ENCODE peak calls at places on chromosome 13, in seven cellular contexts. K is WTC11, T is heart right ventricle, Z is brain microvascular endothelial cell, A is AG09309, W is GM10248, H is breast epithelium. P is an unnamed sample.

GRCh38 chr13:95710313-95710712 is 33.4 kb downstream of the DNAJC3 start:
- DNase-seq in K (no peak), T (no peak), Z (peak), A (no peak), W (no peak), H (no peak), P (no peak)

GRCh38 chr13:24777171-24777570 is 13.2 kb downstream of the RNF17 start:
- DNase-seq in K (no peak), T (no peak), Z (no peak), A (no peak), W (no peak), H (no peak), P (no peak)

GRCh38 chr13:27533155-27533643 is 82.8 kb upstream of the MTIF3 start:
- DNase-seq in K (peak), T (peak), Z (peak), A (peak), W (peak), H (peak), P (peak)

GRCh38 chr13:47233734-47234133 is 336.9 kb upstream of the HTR2A start:
- DNase-seq in K (no peak), T (no peak), Z (no peak), A (no peak), W (no peak), H (peak), P (no peak)

GRCh38 chr13:90868321-90868920 is 479.1 kb upstream of the MIR17HG start:
- DNase-seq in K (no peak), T (no peak), Z (peak), A (no peak), W (no peak), H (no peak), P (peak)

GRCh38 chr13:51520524-51520923 is 63.7 kb upstream of the WDFY2 start:
- DNase-seq in K (no peak), T (no peak), Z (peak), A (no peak), W (no peak), H (peak), P (no peak)

GRCh38 chr13:80070024-80070703 is 270.8 kb downstream of the SPRY2 start:
- DNase-seq in K (peak), T (no peak), Z (no peak), A (no peak), W (no peak), H (no peak), P (no peak)

GRCh38 chr13:92849381-92849780 is 377.2 kb upstream of the GPC6 start:
- DNase-seq in K (no peak), T (no peak), Z (no peak), A (no peak), W (no peak), H (no peak), P (no peak)

GRCh38 chr13:31885994-31886393 is 145.6 kb upstream of the FRY start:
- DNase-seq in K (no peak), T (peak), Z (no peak), A (no peak), W (no peak), H (no peak), P (no peak)

GRCh38 chr13:98746968-98747367 is 5.5 kb downstream of the SLC15A1 start:
- DNase-seq in K (no peak), T (no peak), Z (peak), A (no peak), W (no peak), H (no peak), P (no peak)

DNA sequence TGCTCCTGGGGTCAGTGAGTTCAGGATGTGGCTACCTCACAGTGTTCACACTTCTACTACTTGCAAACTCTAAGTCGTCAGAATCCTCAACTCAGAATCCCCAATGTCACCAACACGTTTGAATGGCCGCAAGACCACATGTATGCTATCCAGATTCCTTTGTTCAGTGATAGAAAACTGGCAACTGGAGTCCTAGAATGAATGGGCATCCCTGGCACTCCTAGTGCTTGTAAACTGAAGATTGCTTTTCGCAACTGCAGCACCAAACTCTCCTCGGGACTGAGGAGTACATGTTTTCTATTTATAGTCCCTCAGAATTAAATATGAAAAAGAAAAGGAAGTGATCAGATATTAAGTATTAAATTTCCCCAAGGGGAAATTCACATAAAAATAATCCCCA is 4.9 kb downstream of the SMAD9 start:
- DNase-seq in K (no peak), T (no peak), Z (no peak), A (no peak), W (no peak), H (no peak), P (no peak)
- TF ChIP-seq CTCF in K (no peak), T (no peak), Z (no peak), A (no peak), W (no peak), H (no peak), P (no peak)

GRCh38 chr13:21342699-21343442 is 116.2 kb downstream of the ZDHHC20 start:
- DNase-seq in K (no peak), T (no peak), Z (no peak), A (no peak), W (no peak), H (no peak), P (no peak)

GRCh38 chr13:21336609-21337008 is 122.5 kb downstream of the ZDHHC20 start:
- DNase-seq in K (no peak), T (no peak), Z (no peak), A (no peak), W (no peak), H (no peak), P (no peak)

GRCh38 chr13:21338651-21339278 is 120.3 kb downstream of the ZDHHC20 start:
- DNase-seq in K (no peak), T (no peak), Z (no peak), A (no peak), W (no peak), H (no peak), P (no peak)

GRCh38 chr13:21341637-21342422 is 117.3 kb downstream of the ZDHHC20 start:
- DNase-seq in K (no peak), T (no peak), Z (no peak), A (no peak), W (no peak), H (no peak), P (no peak)

GRCh38 chr13:21338156-21338555 is 120.9 kb downstream of the ZDHHC20 start:
- DNase-seq in K (no peak), T (no peak), Z (no peak), A (no peak), W (no peak), H (no peak), P (no peak)
- TF ChIP-seq CTCF in K (no peak), T (no peak), Z (peak), A (no peak), W (no peak), H (no peak), P (no peak)

GRCh38 chr13:74573654-74574053 is 439.4 kb upstream of the KLF12 start:
- DNase-seq in K (peak), T (no peak), Z (no peak), A (no peak), W (no peak), H (no peak), P (no peak)
- TF ChIP-seq CTCF in K (peak), T (no peak), Z (peak), A (peak), W (no peak), H (no peak), P (peak)

DNA sequence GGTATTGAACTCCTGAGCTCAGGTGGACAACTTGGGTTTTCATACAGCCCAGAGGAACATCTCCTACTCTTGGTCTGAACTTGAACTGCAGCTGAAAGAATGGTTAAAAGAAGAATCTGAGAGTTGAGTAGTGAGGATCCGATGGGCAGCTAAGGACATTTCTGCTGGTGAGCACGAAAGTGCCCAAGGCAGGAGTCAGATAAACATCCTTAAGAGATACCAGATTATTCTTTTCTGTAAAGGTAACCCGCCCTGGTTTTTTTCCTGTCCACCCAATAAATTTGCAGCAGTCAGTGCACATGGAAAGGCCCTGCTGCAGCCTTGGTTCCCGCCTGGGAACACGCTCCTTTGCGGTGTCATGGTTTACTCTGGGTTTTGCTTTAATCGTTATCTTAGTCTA is 78.4 kb upstream of the ARHGEF7 start:
- DNase-seq in K (no peak), T (no peak), Z (no peak), A (no peak), W (no peak), H (no peak), P (no peak)
- TF ChIP-seq CTCF in K (no peak), T (no peak), Z (no peak), A (no peak), W (no peak), H (no peak), P (no peak)

GRCh38 chr13:113834496-113835200 is 29.2 kb downstream of the GAS6 start:
- DNase-seq in K (no peak), T (no peak), Z (no peak), A (no peak), W (no peak), H (no peak), P (no peak)

GRCh38 chr13:113833111-113833830 is 30.6 kb downstream of the GAS6 start:
- DNase-seq in K (no peak), T (no peak), Z (no peak), A (no peak), W (no peak), H (no peak), P (no peak)

GRCh38 chr13:113837554-113838355 is 26.1 kb downstream of the GAS6 start:
- DNase-seq in K (no peak), T (peak), Z (peak), A (peak), W (no peak), H (peak), P (peak)

GRCh38 chr13:113836917-113837553 is 26.8 kb downstream of the GAS6 start:
- DNase-seq in K (no peak), T (peak), Z (peak), A (peak), W (no peak), H (peak), P (peak)

GRCh38 chr13:113835461-113836274 is 28.2 kb downstream of the GAS6 start:
- DNase-seq in K (no peak), T (no peak), Z (no peak), A (peak), W (no peak), H (no peak), P (peak)
- TF ChIP-seq CTCF in K (no peak), T (no peak), Z (no peak), A (no peak), W (no peak), H (no peak), P (no peak)

GRCh38 chr13:57582032-57582431 is 49.5 kb upstream of the PCDH17 start:
- DNase-seq in K (peak), T (no peak), Z (no peak), A (no peak), W (no peak), H (no peak), P (no peak)
- TF ChIP-seq CTCF in K (peak), T (no peak), Z (no peak), A (no peak), W (no peak), H (no peak), P (no peak)

DNA sequence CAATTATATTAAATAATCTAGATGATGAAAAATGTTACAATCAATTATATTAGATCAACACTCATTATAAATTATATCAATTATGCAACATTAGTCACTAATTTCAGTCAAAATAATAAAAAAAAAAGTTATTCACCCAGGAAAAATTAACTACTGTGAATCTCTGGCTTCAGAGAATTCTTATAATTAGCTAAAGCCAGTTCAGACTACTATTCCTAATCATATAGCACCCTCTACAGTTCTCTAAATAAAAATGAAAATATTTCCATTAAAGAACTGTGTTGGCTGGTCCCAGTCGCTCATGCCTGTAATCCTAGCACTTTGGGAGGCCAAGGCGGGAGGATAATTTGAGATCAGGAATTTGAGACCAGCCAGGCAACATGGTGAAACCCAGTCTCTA is 33.0 kb downstream of the XPO4 start:
- DNase-seq in K (no peak), T (no peak), Z (no peak), A (no peak), W (no peak), H (no peak), P (no peak)
- TF ChIP-seq CTCF in K (no peak), T (no peak), Z (peak), A (peak), W (no peak), H (no peak), P (no peak)

DNA sequence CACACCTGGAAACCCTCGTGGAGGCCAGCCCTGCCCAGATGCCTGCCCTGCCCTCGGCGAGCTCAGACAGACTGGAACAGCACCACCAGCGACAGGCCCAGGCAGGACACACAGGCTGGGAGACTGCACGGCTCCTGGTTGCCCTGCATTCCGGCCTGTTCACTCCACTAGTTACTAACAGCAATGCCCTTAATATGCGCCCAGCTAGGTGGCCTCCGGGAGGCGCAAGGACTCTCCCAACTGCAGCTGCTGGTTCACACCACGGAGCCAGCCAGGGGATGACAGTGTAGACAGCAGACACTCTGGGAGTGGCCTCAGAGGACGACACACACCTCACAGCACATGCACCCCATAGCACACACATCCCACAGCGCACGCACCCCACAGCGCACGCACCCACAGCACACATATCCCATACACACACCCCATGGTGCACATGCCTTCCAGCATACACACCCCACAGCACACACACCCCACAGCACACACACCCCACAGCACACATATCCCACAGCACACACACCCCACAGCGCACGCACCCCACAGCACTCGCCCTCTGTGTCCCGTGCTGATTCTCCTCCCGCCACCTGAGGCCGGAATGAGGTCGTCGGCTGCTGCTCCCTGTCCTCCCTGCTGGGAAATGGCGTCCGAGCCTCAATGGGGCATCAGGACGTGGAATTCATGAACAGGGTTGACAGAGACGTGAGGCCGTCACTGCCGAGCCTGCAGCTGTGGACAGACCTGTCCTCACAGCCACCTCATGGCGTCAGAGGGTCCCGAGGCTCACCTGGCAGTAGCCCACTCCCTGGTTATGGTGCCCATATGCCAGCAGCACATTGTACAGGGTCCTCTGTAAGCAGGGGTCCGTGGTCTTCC is 13.6 kb downstream of the GRTP1 start:
- DNase-seq in K (no peak), T (no peak), Z (no peak), A (no peak), W (no peak), H (no peak), P (no peak)
- TF ChIP-seq CTCF in K (no peak), T (no peak), Z (peak), A (peak), W (no peak), H (no peak), P (no peak)

GRCh38 chr13:107138468-107138867 is 570.5 kb upstream of the ARGLU1 start:
- DNase-seq in K (no peak), T (no peak), Z (no peak), A (no peak), W (no peak), H (no peak), P (no peak)

GRCh38 chr13:107138987-107139386 is 571.0 kb upstream of the ARGLU1 start:
- DNase-seq in K (no peak), T (peak), Z (no peak), A (no peak), W (no peak), H (no peak), P (no peak)

GRCh38 chr13:107141767-107142166 is 573.8 kb upstream of the ARGLU1 start:
- DNase-seq in K (no peak), T (no peak), Z (no peak), A (no peak), W (no peak), H (no peak), P (no peak)

GRCh38 chr13:107144432-107144831 is 576.5 kb upstream of the ARGLU1 start:
- DNase-seq in K (no peak), T (no peak), Z (no peak), A (no peak), W (no peak), H (no peak), P (no peak)
- TF ChIP-seq CTCF in K (no peak), T (no peak), Z (no peak), A (no peak), W (no peak), H (no peak), P (no peak)

P was measured in GM13977.